ENCODE peak calls at places on chromosome 17, in seven cellular contexts. W is cardiac muscle cell; B is right cardiac atrium; Q is naive thymus-derived CD4-positive, alpha-beta T cell; T is hepatocyte; Z is aorta; U is vagina. N is an unnamed sample. For H3K4me1 and H3K27me3, the result is how much of the 10 kb centered on the place peaks cover.

GRCh38 chr17:80724723-80725388 is 180.2 kb downstream of the RPTOR start:
- DNase-seq in W (peak), B (no peak), Q (no peak), T (peak), Z (no peak), U (no peak), N (peak)

GRCh38 chr17:55872374-55872773 is 121.5 kb downstream of the PCTP start:
- DNase-seq in W (no peak), B (no peak), Q (no peak), T (no peak), Z (no peak), U (no peak), N (no peak)

GRCh38 chr17:68381076-68381900 is 76.0 kb downstream of the WIPI1 start:
- DNase-seq in W (peak), B (peak), Q (no peak), T (peak), Z (no peak), U (no peak), N (peak)

GRCh38 chr17:2549392-2550211 is 37.9 kb upstream of the METTL16 start:
- DNase-seq in W (no peak), B (no peak), Q (no peak), T (no peak), Z (no peak), U (no peak), N (peak)

GRCh38 chr17:7883781-7884386 is 4.7 kb upstream of the CHD3 start:
- DNase-seq in W (peak), B (no peak), Q (peak), T (peak), Z (no peak), U (no peak), N (no peak)

GRCh38 chr17:17344507-17345293 is 41.5 kb downstream of the NT5M start:
- DNase-seq in W (no peak), B (peak), Q (no peak), T (peak), Z (peak), U (peak), N (no peak)

GRCh38 chr17:43758086-43758485 is 505 bp downstream of the SOST start:
- DNase-seq in W (no peak), B (no peak), Q (no peak), T (no peak), Z (no peak), U (no peak), N (no peak)

GRCh38 chr17:5210091-5210490 is 18.4 kb upstream of the ZNF594 start:
- DNase-seq in W (no peak), B (no peak), Q (no peak), T (no peak), Z (no peak), U (no peak), N (no peak)

GRCh38 chr17:14331982-14332298 is 31.1 kb downstream of the HS3ST3B1 start:
- DNase-seq in W (no peak), B (no peak), Q (no peak), T (no peak), Z (no peak), U (no peak), N (no peak)

DNA sequence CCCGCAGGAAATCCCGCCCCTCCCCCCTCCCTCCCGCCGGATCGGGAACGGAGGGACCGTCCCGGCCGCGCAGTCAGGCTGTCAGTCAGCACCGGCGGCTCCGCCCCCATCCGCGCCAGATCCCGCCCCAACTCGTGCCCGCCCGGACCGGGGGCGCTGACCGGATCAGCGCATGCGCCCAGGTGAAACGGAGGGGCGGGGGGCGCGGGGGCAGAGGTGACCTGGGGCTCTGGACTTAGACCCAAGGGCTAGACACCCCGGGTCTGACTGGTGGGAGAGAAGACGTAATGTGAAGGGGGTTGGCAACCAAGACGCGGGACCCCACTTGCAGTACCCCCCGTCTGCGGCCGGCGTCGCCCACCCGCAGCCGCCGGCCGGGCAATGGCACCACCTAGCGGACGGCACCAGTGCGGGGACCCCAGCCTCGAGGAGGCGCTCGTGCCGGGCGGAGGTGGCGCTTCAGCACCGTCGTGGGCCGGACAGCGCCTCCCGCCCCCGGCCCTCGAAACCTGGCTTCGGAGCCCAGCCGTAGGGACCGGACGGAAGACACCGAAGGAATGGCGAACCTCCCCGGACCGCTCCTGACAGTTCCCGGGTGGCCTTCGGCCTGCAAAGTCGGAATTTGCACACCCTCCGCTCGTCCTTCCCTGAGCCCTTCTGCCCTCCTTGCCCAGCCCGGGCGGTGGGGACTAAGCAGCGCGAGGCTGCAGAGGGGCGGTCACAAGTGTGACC is at the start of gene CASKIN2:
- DNase-seq in W (peak), B (peak), Q (peak), T (peak), Z (peak), U (no peak), N (peak)
- H3K4me1 ChIP-seq in W (under half), B (under half), Q (under half), T (under half), Z (under half), U (half or more), N (under half)

DNA sequence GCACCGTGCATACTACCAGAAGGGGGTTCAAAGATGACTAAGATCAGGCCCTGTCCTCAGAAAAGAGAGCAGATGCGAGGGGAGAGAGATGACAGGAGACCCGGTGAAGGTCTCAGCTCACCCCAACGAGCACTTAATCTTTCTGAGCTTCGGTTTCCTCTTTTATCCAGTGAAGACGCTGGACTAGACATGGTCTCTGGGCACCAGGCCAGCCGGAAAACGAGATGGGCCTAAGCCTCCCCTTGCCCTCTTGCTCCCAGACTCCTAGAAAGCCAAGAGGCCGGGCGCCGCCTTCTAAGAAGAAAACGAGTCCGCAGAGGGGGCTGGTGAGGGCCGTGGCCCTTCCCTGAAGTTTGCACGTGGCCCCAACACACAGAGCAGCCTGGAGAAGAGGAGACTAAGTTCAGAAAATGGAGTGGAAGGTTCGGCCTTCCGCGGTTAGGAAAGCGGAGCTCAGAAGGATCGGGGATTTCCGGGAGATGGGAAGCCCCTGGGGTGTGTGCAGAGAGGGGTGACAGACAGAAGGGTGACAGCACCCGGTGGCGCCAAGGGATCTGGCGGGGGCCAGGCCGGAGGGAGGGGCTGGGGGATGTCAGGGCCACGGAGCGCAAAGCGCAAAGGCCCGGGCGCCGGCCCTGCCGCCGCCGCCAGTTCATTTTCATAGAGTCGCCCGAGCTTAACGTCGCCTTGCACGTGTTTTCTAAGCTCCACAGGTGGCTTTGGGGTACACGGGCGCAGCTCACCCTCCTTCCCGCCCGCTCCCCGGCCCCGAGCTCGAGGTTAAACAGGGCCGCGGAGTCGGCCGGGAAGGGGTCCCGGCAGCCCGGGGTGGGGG is 42.1 kb upstream of the BHLHA9 start:
- DNase-seq in W (peak), B (peak), Q (peak), T (peak), Z (no peak), U (no peak), N (no peak)
- H3K4me3 ChIP-seq in W (peak), B (peak), Q (no peak), T (peak), Z (no peak), U (peak), N (no peak)

GRCh38 chr17:59404471-59404870 is 73.0 kb downstream of the YPEL2 start:
- DNase-seq in W (no peak), B (no peak), Q (no peak), T (no peak), Z (no peak), U (no peak), N (no peak)
- H3K27me3 ChIP-seq in W (under half), B (under half), Q (under half), T (under half), Z (under half), U (under half), N (under half)

DNA sequence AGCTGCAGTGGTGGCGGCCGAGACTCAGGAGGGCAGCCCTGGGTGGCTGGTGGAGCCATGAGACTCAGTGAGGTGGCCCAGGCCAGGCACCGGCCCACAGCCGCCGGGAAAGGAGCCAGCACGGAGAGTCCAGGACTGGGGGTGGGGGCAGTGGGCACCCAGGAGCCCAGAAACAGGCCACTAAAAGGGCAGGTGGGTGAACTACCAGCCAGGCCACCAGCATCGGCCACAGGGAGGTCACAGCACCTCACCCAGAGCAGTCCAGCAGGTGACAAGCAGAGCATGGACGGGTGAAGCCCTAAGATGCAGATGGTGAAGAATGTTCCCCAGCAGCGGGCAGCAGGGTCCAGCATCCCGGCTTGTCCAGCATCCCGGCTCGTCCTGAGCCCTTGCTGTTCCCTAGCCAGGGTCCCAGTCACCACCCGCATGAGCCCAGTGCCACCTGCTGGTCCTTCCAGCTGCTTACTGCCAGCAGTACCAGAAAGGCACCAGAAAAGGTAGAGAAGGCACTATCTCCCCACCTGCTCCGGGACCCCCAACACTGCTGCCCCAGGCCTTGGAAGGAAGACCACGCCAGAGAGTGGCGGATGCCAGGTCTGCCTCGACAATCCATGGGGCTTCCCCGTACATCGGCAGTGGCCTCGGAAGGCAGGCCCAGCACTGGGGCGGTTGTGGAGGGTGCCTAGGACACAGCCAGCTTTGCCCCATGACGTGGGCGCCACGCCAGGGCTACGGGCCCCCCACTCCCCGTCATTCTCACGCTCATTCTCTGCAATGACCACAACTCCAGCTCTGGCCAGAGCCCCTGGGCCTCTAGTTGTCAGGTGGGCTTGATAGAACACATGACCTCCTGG is 1.6 kb downstream of the CENPX start:
- DNase-seq in W (peak), B (peak), Q (peak), T (peak), Z (peak), U (no peak), N (peak)
- H3K4me1 ChIP-seq in W (under half), B (under half), Q (under half), T (under half), Z (under half), U (under half), N (under half)

GRCh38 chr17:59783221-59784016 is 76.0 kb downstream of the VMP1 start:
- DNase-seq in W (peak), B (no peak), Q (peak), T (no peak), Z (no peak), U (no peak), N (peak)

GRCh38 chr17:59785091-59785799 is 77.8 kb downstream of the VMP1 start:
- DNase-seq in W (no peak), B (no peak), Q (no peak), T (no peak), Z (no peak), U (no peak), N (peak)

GRCh38 chr17:59786536-59787319 is 79.3 kb downstream of the VMP1 start:
- DNase-seq in W (peak), B (peak), Q (peak), T (peak), Z (no peak), U (peak), N (peak)

GRCh38 chr17:59790936-59791335 is 83.5 kb downstream of the VMP1 start:
- DNase-seq in W (no peak), B (no peak), Q (no peak), T (no peak), Z (no peak), U (no peak), N (no peak)

DNA sequence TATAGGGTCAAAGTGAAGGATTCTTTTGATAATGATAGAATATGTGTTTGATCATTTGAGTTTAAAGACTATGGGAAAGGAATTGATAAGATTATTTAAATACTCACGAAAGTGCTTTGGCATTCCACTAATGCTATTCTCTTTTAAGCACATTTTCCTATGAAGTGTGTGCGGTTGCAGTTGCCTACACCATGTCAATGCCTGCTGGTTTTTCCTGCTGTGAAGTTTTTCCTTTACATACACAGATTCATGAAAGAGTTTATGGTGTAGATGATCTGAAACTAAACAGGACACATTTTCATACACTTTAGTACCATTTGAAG is 78.7 kb downstream of the VMP1 start:
- DNase-seq in W (no peak), B (no peak), Q (no peak), T (no peak), Z (no peak), U (no peak), N (no peak)
- H3K4me3 ChIP-seq in W (no peak), B (no peak), Q (peak), T (no peak), Z (no peak), U (peak), N (no peak)

DNA sequence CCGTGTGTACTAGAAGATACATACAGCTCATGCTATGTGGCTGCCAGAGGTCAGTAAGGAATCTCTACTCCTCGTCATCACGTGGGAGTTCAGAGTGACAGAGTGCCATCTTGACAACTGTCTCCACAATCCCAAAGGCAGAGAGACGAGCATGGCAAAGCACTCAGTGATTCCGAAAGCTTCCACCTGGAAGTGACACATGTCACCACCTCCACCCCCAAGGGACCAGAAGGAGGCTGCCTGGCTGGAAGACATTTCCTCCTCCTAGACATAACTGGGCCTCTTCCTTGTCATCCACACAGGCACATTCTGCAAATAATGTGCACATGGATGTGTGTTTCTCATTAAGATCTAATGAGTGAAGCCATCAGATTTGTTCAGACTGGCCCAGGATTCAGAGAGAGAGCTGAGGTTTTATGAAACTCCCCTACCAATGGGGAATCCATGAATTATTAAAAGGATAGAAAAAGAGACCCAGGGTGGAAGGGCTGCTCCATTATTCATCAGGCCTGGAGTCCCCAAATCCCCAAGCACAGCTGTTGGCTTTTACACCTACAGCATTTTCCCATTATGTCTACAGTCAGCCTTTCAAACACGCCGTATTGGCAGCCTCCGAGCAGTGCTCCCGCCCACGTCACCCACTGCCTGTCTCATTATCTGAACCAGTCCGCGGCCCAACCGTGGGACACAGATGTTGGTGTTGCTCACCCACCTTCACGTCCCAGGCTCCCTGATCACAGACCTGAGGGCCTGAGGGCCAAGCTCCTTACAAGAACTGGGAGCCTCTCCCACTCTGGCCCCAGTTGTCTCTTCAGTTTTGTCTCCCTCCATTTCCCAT is 3.3 kb upstream of the CACNG5 start:
- DNase-seq in W (no peak), B (no peak), Q (no peak), T (no peak), Z (no peak), U (no peak), N (no peak)
- H3K27me3 ChIP-seq in W (under half), B (under half), Q (under half), T (under half), Z (under half), U (under half), N (under half)

DNA sequence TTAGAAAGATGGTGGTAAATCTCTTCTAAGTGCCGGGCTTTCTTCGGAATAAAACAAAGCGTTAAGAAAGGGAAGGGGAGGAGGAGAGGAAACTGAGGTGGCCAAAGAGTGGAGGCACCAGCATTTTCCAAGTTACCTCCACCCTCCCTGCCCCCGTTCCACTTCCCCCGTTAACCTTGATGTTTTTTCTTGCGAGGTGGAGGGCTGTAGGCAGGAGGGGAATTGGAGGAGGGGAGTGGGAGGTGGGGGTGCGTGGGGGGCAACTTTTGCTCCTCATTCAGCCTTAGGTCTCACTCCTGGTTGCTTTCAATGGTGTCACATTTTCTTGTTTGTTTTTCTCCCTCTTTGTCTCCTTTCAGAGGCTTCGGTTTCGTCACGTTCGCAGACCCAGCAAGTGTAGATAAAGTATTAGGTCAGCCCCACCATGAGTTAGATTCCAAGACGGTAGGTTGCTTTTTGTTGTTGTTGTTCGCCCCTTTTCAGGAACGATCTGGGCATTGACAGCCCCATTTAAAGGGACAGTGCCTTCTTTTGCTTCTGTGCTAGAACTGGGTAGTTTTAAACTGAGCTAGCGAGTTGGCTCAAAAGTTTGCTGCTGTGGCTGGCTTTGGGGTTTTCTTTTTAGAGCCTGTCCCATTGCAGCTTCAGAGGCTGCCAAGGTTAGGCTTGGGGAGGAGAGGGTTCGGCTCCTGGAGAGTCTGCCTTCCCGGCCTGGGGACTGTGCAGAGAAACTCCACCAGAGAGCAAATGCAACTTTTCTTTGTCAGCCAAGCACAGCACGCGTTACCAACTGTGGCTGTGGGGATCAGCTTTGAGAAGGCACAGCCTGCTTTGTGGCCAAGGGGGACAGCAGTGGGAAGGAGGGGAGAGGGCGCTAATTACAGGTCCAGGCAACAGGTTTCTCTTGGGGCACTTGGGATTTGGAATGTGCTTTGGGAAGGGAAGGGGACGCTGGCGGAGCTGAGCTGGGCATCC is 1.9 kb downstream of the MSI2 start:
- DNase-seq in W (peak), B (no peak), Q (no peak), T (no peak), Z (no peak), U (peak), N (peak)
- H3K4me1 ChIP-seq in W (under half), B (under half), Q (under half), T (under half), Z (under half), U (under half), N (under half)

N was measured in SJSA1.